ENCODE peak calls at places on chromosomes 1 and 21, in four cellular contexts. I is HCT116, M is HepG2, V is K562. Q is an unnamed sample.

GRCh38 chr1:10528066-10529014 is 53.6 kb downstream of the PEX14 start:
- DNase-seq in V (no peak), I (peak), M (no peak), Q (peak)

GRCh38 chr1:93475691-93476090 is 27.8 kb downstream of the FNBP1L start:
- DNase-seq in I (no peak), M (no peak), V (no peak), Q (no peak)

GRCh38 chr1:46533179-46533864 is 18.1 kb downstream of the KNCN start:
- DNase-seq in V (no peak), I (no peak), M (no peak), Q (no peak)

GRCh38 chr1:1225913-1226312 is 5.9 kb downstream of the SDF4 start:
- DNase-seq in I (no peak), M (no peak), V (no peak), Q (no peak)

GRCh38 chr1:29786791-29787732 is 550.7 kb downstream of the PTPRU start:
- DNase-seq in V (no peak), M (no peak), I (no peak), Q (no peak)

GRCh38 chr1:167369933-167370332 is 148.4 kb downstream of the CD247 start:
- DNase-seq in M (no peak), I (no peak), V (no peak), Q (no peak)

GRCh38 chr1:39564340-39564739 is 12.2 kb downstream of the PABPC4 start:
- DNase-seq in V (no peak), M (no peak), I (no peak), Q (no peak)

GRCh38 chr1:7292714-7293419 is 478.2 kb upstream of the VAMP3 start:
- DNase-seq in M (no peak), V (no peak), I (no peak), Q (no peak)

GRCh38 chr1:24437631-24438396 is 22.2 kb downstream of the NIPAL3 start:
- DNase-seq in M (no peak), I (no peak), V (no peak), Q (no peak)

GRCh38 chr21:42245348-42246185 is 26.6 kb downstream of the ABCG1 start:
- DNase-seq in I (no peak), M (no peak), V (no peak), Q (no peak)

GRCh38 chr1:143651350-143651992 is 320.3 kb downstream of the FAM72C start:
- DNase-seq in M (no peak), I (no peak), V (no peak), Q (no peak)

GRCh38 chr21:33299181-33299752 is 25.5 kb upstream of the IFNAR1 start:
- DNase-seq in V (no peak), I (no peak), M (no peak), Q (no peak)

GRCh38 chr1:171221665-171222591 is 26.4 kb upstream of the FMO1 start:
- DNase-seq in V (no peak), I (no peak), M (no peak), Q (no peak)

GRCh38 chr1:178004926-178005391 is 35.1 kb upstream of the SEC16B start:
- DNase-seq in V (no peak), I (peak), M (no peak), Q (peak)

GRCh38 chr1:162158624-162159271 is 89.3 kb downstream of the NOS1AP start:
- DNase-seq in I (no peak), M (no peak), V (no peak), Q (no peak)

GRCh38 chr1:69992594-69992993 is 212.8 kb downstream of the LRRC40 start:
- DNase-seq in M (no peak), V (no peak), I (no peak), Q (no peak)

GRCh38 chr1:227372662-227373061 is 54.4 kb upstream of the CDC42BPA start:
- DNase-seq in V (no peak), M (no peak), I (no peak), Q (no peak)

DNA sequence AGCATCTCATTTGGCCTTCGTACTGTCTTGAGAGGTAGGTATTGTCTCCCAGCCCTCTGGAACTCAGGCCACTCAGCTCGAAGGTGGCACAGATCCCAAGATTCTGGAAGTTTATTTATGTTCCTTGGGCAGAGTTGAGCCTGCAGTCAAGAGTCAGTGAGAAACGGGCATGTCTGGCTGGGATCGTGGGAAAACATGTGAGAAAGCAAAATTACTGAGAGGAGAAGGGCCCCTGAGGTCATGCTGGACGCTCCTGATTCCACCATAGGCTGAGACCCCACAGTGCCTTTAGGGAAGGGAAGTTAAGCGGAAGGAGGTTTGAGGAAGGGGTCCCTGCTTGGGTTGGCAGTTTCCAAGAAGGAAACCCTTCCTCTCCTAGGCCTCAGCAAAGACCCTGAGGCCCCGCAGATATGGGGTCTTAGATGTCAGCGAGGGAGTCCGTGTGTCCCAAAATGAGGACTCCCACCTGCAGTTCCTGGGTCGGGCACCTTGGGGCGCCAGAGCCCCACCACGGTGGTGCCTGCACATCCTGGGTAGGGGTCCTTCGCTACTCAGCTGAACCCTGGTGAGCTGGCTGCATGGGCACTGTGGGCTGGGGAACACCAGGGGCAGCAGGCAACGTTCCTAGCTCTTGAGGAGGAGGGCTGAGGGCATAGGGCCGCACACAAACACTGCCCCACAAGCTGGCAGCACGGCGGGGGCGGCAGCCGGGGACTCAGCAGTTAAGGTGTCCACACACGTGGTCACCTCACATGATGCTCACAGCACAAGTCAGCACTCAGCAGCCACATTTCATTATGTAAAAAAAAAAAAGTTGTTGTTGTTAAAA is 12.3 kb upstream of the SEMA4A start:
- DNase-seq in M (no peak), V (peak), I (no peak), Q (no peak)
- TF ChIP-seq CTCF in M (peak), V (peak), I (peak), Q (peak)

DNA sequence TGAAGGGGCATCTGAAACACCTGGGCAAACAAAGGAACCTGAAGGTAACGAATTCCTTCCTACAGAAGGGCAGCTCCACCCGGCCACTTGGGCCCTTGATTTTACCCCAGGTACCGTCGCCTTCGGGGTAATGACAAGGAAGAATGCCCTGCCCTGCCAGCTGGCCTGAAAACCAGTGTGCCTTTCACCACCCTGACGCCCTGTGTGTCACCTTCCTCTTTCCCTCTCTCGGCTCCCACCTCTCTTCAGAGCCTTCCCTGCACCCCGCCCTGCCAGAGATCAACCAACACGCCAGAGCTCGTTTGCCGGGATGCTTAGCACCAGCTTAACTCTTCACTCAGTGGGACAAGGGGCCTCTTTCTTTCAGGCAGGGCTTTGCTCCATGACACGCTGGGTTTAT is 86.0 kb downstream of the SIM2 start:
- DNase-seq in I (no peak), M (no peak), V (no peak), Q (no peak)
- TF ChIP-seq TCF7L2 in I (no peak), M (no peak), V (no peak), Q (no peak)

DNA sequence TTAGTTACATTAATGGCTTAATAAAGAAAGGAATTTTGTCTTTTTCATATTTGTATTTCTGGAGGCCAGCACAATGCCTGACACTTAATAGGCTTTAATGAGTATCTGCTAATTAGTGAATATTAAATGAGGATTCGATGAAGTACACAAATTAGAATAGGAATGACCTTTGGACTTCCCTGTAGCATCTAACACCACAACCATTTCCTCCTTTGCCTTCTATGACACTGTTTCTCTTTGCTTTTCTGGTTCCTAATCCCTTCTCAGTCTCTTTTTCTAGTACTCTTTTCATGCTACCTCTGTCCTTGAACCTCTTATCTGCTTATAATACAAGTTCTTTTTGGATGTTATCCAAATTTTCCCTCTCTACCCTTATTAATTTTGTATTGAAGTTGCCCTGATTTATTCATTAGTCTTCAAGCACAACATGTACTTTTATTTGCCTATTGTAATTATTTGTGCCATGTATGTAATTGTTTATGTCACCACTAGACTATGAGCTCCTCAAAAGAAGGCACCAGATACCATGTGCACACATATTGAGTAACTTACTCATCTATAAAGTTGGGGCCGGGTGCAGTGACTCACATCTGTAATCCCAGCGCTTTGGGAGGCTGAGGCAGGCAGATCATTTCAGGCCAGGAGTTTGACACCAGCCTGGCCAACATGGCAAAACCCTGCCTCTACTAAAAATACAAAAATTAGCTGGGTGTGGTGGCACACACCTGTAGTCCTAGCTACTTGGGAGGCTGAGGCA is 23.8 kb downstream of the RPS27 start:
- DNase-seq in M (no peak), I (no peak), V (no peak), Q (no peak)
- TF ChIP-seq CTCF in M (no peak), I (no peak), V (no peak), Q (no peak)

GRCh38 chr1:109762039-109762585 is 1.6 kb downstream of the EPS8L3 start:
- DNase-seq in M (no peak), V (no peak), I (no peak), Q (no peak)

GRCh38 chr1:109760581-109761226 is 3.0 kb downstream of the EPS8L3 start:
- DNase-seq in V (no peak), M (no peak), I (no peak), Q (no peak)

GRCh38 chr1:109762821-109763645 is 690 bp downstream of the EPS8L3 start:
- DNase-seq in I (no peak), M (no peak), V (peak), Q (no peak)

GRCh38 chr1:109759513-109760334 is 4.0 kb downstream of the EPS8L3 start:
- DNase-seq in V (no peak), I (no peak), M (no peak), Q (no peak)

GRCh38 chr1:109761227-109762038 is 2.3 kb downstream of the EPS8L3 start:
- DNase-seq in I (no peak), V (no peak), M (no peak), Q (no peak)
- TF ChIP-seq TCF7L2 in I (no peak), V (no peak), M (no peak), Q (no peak)

Q was measured in Panc1.